ENCODE peak calls at places on chromosomes 11 and 22, in four cellular contexts. G, H, Q and C are unnamed samples.

GRCh38 chr22:23359583-23360123 is 179.3 kb downstream of the BCR start:
- DNase-seq in Q (no peak), H (no peak), G (no peak), C (no peak)

GRCh38 chr22:33109532-33110148 is 51.5 kb upstream of the SYN3 start:
- DNase-seq in Q (no peak), H (no peak), G (no peak), C (no peak)

GRCh38 chr11:68181719-68182451 is 31.2 kb downstream of the KMT5B start:
- DNase-seq in Q (no peak), H (no peak), G (no peak), C (no peak)

GRCh38 chr11:27443746-27444465 is 28.7 kb downstream of the LGR4 start:
- DNase-seq in Q (no peak), H (peak; percentile 90), G (no peak), C (no peak)

GRCh38 chr11:3089236-3090061 is 32.2 kb upstream of the CARS1 start:
- DNase-seq in H (no peak), Q (no peak), G (no peak), C (peak; percentile 71)

GRCh38 chr11:47348859-47349258 is 3.6 kb downstream of the MYBPC3 start:
- DNase-seq in Q (no peak), G (no peak), H (peak; percentile 74), C (no peak)

GRCh38 chr11:117023178-117023577 is 75.0 kb downstream of the SIK3 start:
- DNase-seq in Q (no peak), G (no peak), H (no peak), C (no peak)

GRCh38 chr22:16387088-16387487 is 205.5 kb downstream of the CCT8L2 start:
- DNase-seq in H (no peak), G (no peak), Q (no peak), C (no peak)

GRCh38 chr11:118547132-118547531 is 16.1 kb downstream of the TMEM25 start:
- DNase-seq in Q (no peak), G (no peak), H (no peak), C (no peak)

GRCh38 chr11:109590782-109591181 is 168.8 kb downstream of the C11orf87 start:
- DNase-seq in G (no peak), Q (no peak), H (no peak), C (no peak)

GRCh38 chr22:46740910-46741785 is 3.1 kb upstream of the CERK start:
- DNase-seq in H (no peak), Q (no peak), G (no peak), C (no peak)

GRCh38 chr22:20957118-20957690 is 9.9 kb upstream of the AIFM3 start:
- DNase-seq in H (peak; percentile 42), Q (no peak), G (peak; percentile 82), C (peak; percentile 82)

GRCh38 chr11:21723681-21724080 is 469.2 kb upstream of the ANO5 start:
- DNase-seq in H (no peak), Q (no peak), G (no peak), C (no peak)

DNA sequence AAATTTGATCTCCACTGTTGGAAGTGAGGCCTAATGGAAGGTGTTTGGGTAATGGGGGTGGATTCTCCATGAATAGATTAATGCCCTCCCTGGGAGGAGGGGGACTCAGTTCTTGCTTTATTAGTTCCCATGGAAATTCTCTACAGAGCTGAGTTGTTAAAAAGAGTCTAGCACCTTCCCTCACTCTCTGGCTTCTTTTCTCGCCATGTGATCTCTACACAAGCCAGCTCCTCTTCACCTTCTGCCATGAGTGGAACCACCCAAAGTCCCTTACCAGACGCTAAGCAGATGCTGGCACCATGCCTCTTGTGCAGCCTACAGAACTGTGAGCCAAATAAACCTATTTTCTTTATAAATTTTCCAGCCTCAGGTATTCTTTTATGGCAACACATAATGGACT is 465.8 kb upstream of the ANO5 start:
- DNase-seq in Q (no peak), H (no peak), G (no peak), C (no peak)
- H3K4me1 ChIP-seq in Q (no peaks in the 10 kb centered on the region), H (no peaks in the 10 kb centered on the region), G (no peaks in the 10 kb centered on the region), C (no peaks in the 10 kb centered on the region)

DNA sequence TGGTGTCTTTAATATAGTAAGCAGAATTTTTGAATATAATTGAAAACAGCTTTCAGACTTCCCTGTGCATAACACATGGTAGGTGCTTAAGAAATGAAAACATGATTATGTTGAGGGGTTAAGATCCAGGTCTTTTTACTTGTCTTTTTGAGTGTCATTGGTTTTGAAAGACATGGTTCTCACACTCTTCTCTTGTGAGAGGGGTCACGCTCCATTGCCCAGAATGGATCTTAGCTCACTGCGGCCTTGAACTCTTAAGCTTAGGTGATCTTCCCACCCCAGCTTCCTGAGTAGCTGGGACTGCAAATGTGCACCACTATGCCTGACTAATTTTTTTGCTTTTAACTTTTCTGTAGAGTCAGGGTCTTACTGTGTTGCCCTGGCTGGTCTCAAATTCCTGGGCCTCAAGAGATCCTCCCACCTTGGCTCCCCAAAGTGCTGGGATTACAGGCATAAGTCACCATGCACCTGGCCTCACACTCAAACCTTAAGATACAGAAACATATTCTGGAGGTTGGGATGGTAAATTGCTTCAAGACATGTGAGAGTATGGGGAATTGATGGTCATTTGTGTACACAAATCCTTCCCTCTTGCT is 1.4 kb downstream of the SPCS2 start:
- DNase-seq in H (no peak), G (no peak), Q (no peak), C (no peak)
- H3K4me1 ChIP-seq in H (peaks cover 5% of the 10 kb centered on the region), G (peaks cover 81% of the 10 kb centered on the region), Q (peaks cover 5% of the 10 kb centered on the region), C (peaks cover 7% of the 10 kb centered on the region)

GRCh38 chr11:102138677-102139076 is 28.4 kb downstream of the YAP1 start:
- DNase-seq in Q (no peak), G (no peak), H (no peak), C (no peak)

GRCh38 chr11:102138223-102138622 is 28.0 kb downstream of the YAP1 start:
- DNase-seq in Q (no peak), G (no peak), H (no peak), C (no peak)

GRCh38 chr11:102135256-102135655 is 25.0 kb downstream of the YAP1 start:
- DNase-seq in H (no peak), G (no peak), Q (no peak), C (no peak)

GRCh38 chr11:102139081-102139498 is 28.8 kb downstream of the YAP1 start:
- DNase-seq in G (no peak), Q (peak; percentile 33), H (no peak), C (no peak)

DNA sequence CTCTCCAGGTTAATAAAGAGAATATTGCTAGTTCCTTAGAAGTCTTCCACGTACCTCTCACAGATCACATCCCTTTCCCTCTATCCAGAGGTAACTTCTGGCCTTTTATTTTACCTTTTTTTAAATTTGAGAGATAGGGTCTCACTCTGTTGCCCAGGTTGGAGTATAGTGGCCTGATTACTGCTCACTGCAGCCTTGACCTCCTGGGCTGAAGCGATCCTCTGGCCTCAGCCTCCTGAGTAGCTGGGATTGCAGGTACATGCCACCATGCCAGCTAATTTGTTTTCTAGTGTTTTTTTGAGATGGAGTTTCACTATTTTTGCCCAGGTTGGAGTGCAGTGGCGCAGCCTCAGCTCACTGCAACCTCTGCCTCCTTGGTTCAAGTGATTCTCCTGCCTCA is 24.4 kb downstream of the YAP1 start:
- DNase-seq in Q (no peak), G (no peak), H (no peak), C (no peak)
- H3K4me1 ChIP-seq in Q (peaks cover 4% of the 10 kb centered on the region), G (no peaks in the 10 kb centered on the region), H (no peaks in the 10 kb centered on the region), C (peaks cover 3% of the 10 kb centered on the region)

GRCh38 chr22:37957232-37957631 is 3.7 kb downstream of the POLR2F start:
- DNase-seq in G (no peak), H (no peak), Q (no peak), C (no peak)
- H3K4me1 ChIP-seq in G (peaks cover 29% of the 10 kb centered on the region), H (peaks cover 12% of the 10 kb centered on the region), Q (no peaks in the 10 kb centered on the region), C (peaks cover 5% of the 10 kb centered on the region)

GRCh38 chr11:11409916-11410315 is 56.9 kb upstream of the CSNK2A3 start:
- DNase-seq in H (no peak), Q (peak; percentile 37), G (no peak), C (no peak)
- H3K4me1 ChIP-seq in H (peaks cover 25% of the 10 kb centered on the region), Q (no peaks in the 10 kb centered on the region), G (peaks cover 35% of the 10 kb centered on the region), C (peaks cover 4% of the 10 kb centered on the region)

GRCh38 chr22:37043828-37044538 is 7.6 kb upstream of the KCTD17 start:
- DNase-seq in Q (no peak), G (peak; percentile 89), H (peak; percentile 55), C (peak; percentile 85)

GRCh38 chr22:37043214-37043827 is 8.2 kb upstream of the KCTD17 start:
- DNase-seq in Q (no peak), H (no peak), G (peak; percentile 32), C (no peak)

GRCh38 chr22:37046589-37046988 is 5.0 kb upstream of the KCTD17 start:
- DNase-seq in Q (no peak), H (no peak), G (peak; percentile 64), C (no peak)

GRCh38 chr22:37045958-37046357 is 5.6 kb upstream of the KCTD17 start:
- DNase-seq in G (no peak), H (peak; percentile 50), Q (no peak), C (no peak)

DNA sequence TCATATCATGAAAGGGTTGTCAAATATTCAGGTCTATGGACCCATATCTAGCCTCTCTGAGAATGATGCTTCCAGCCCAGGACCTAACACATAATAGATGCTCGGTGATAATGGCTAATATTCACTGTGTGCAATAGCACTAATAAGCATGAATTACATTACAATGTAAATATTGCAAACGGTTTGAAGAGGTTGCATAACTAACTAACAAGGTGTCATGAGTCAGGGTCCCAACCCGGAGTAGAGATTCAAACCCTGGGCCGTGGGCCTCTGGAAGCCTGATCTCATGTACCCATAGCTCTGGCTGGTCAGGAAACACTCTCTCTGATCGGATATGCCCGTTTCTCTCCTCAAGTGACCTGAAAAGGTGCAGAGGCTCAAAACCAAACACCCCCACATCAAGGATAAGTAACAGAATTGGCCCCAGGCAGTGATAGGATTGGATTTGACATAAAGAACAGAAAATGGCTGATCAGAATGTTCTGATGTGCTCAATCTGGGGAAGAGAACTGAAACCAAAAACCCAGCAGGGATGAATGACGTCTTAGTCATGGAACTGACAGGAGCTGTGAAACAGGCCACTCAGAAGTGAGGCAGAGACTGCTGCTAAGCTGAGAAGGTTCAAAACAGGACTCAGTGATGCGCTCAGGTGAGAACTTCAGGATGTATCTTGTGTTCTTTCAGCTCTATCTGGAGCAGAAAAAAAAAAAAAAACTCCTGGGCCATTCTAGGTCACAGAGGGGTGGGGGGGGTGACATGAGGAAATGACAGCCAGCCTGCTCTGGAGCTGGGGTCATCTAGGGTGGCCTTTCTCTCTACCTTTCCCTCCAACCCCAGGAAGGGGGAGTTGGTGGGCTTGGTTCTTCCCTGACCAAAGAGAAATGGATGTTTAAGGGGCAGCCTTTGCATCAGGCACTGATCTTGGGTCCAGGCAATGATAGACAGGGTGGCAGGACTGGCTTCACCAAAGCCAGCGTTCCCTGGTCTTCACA is 6.6 kb upstream of the KCTD17 start:
- DNase-seq in G (no peak), Q (no peak), H (no peak), C (no peak)
- H3K4me1 ChIP-seq in G (peaks cover 6% of the 10 kb centered on the region), Q (no peaks in the 10 kb centered on the region), H (peaks cover 12% of the 10 kb centered on the region), C (peaks cover 2% of the 10 kb centered on the region)

DNA sequence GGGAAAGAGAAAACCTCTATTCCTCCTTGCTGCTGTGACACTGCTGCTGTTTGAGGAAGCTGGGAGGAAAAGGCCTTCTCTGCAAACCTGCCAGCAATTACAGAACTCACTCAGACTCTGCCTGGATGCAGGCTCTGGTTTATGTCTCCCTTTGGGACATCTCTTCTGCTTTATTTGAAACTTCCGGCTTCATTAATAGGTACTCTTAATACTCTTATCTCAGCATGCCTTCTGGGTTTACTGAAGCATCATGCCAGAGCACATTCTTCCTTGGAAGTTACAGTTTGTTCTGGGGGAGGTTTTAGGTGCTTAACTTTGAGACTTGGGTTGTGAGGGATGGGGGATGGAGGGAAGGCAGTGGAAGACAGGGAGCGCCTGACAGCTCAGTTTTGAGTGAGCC is 79.9 kb downstream of the NAV2 start:
- DNase-seq in Q (no peak), G (no peak), H (no peak), C (no peak)
- H3K4me1 ChIP-seq in Q (no peaks in the 10 kb centered on the region), G (peaks cover 11% of the 10 kb centered on the region), H (peaks cover 11% of the 10 kb centered on the region), C (no peaks in the 10 kb centered on the region)